ENCODE peak calls at places on chromosomes 13 and 19, in four cellular contexts. D is HepG2, Z is K562, W is GM12878. T is an unnamed sample.

GRCh38 chr19:10544753-10545251 is 1.1 kb downstream of the ATG4D start:
- DNase-seq in D (no peak), W (no peak), Z (peak), T (no peak)

GRCh38 chr19:18216789-18217188 is 9.4 kb downstream of the PDE4C start:
- DNase-seq in D (no peak), Z (no peak), W (no peak), T (no peak)

GRCh38 chr13:31614073-31614472 is 125.3 kb upstream of the RXFP2 start:
- DNase-seq in W (no peak), Z (no peak), D (no peak), T (no peak)

GRCh38 chr19:4295972-4296771 is 6.0 kb downstream of the TMIGD2 start:
- DNase-seq in W (no peak), Z (no peak), D (no peak), T (no peak)

GRCh38 chr13:44158741-44159632 is 214.6 kb upstream of the SERP2 start:
- DNase-seq in Z (no peak), D (no peak), W (no peak), T (no peak)

GRCh38 chr13:100854091-100854490 is 179.5 kb upstream of the TMTC4 start:
- DNase-seq in Z (no peak), D (no peak), W (no peak), T (no peak)

GRCh38 chr19:44557933-44558332 is 28.5 kb upstream of the CEACAM20 start:
- DNase-seq in W (no peak), D (no peak), Z (no peak), T (no peak)

GRCh38 chr19:31838163-31838798 is 489.0 kb upstream of the TSHZ3 start:
- DNase-seq in D (no peak), Z (no peak), W (no peak), T (no peak)

GRCh38 chr13:62960723-62961122 is 1545.1 kb upstream of the PCDH20 start:
- DNase-seq in Z (no peak), W (no peak), D (no peak), T (no peak)

GRCh38 chr19:2680808-2681207 is 21.7 kb downstream of the GNG7 start:
- DNase-seq in W (peak), Z (no peak), D (no peak), T (no peak)

GRCh38 chr19:1172353-1173159 is 1.5 kb downstream of the SBNO2 start:
- DNase-seq in W (no peak), D (no peak), Z (no peak), T (no peak)

GRCh38 chr19:16421982-16422381 is 49.8 kb downstream of the EPS15L1 start:
- DNase-seq in Z (no peak), W (no peak), D (no peak), T (no peak)

GRCh38 chr13:24541127-24541475 is 28.5 kb upstream of the PARP4 start:
- DNase-seq in W (no peak), D (no peak), Z (no peak), T (no peak)

GRCh38 chr13:109500146-109500773 is 286.1 kb downstream of the IRS2 start:
- DNase-seq in D (no peak), Z (no peak), W (no peak), T (peak)

GRCh38 chr13:108780706-108781105 is 151.3 kb downstream of the MYO16 start:
- DNase-seq in Z (no peak), D (no peak), W (no peak), T (no peak)

GRCh38 chr13:106882222-106882621 is 314.3 kb upstream of the ARGLU1 start:
- DNase-seq in W (no peak), Z (no peak), D (no peak), T (no peak)

GRCh38 chr19:46009530-46010510 is 13.0 kb downstream of the PGLYRP1 start:
- DNase-seq in W (no peak), Z (peak), D (peak), T (peak)

GRCh38 chr13:80757694-80758093 is 416.8 kb upstream of the SPRY2 start:
- DNase-seq in W (no peak), D (no peak), Z (no peak), T (no peak)

GRCh38 chr13:85508683-85509329 is 290.4 kb downstream of the SLITRK6 start:
- DNase-seq in Z (no peak), D (no peak), W (no peak), T (no peak)

GRCh38 chr13:23460309-23460708 is 26.8 kb upstream of the SACS start:
- DNase-seq in Z (no peak), W (peak), D (no peak), T (no peak)

GRCh38 chr13:84445776-84446175 is 563.5 kb upstream of the SLITRK1 start:
- DNase-seq in Z (no peak), W (no peak), D (no peak), T (no peak)

GRCh38 chr13:31320946-31321345 is 121.2 kb downstream of the B3GLCT start:
- DNase-seq in W (no peak), Z (no peak), D (no peak), T (no peak)

GRCh38 chr13:31074750-31075149 is 87.0 kb downstream of the HSPH1 start:
- DNase-seq in D (no peak), Z (no peak), W (no peak), T (no peak)

GRCh38 chr13:95463516-95463915 is 89.0 kb upstream of the CLDN10 start:
- DNase-seq in W (no peak), Z (no peak), D (no peak), T (no peak)

GRCh38 chr13:73275163-73275562 is 216.4 kb downstream of the KLF5 start:
- DNase-seq in W (no peak), D (no peak), Z (no peak), T (no peak)

GRCh38 chr19:8567522-8568172 is 9.6 kb downstream of the MYO1F start:
- DNase-seq in D (no peak), Z (no peak), W (no peak), T (no peak)

GRCh38 chr19:58317481-58318072 is 9.2 kb upstream of the ZSCAN22 start:
- DNase-seq in D (no peak), Z (peak), W (no peak), T (no peak)

GRCh38 chr19:3366761-3367571 is 583 bp downstream of the NFIC start:
- DNase-seq in Z (peak), W (no peak), D (no peak), T (no peak)

GRCh38 chr13:73411067-73411809 is 352.4 kb downstream of the KLF5 start:
- DNase-seq in W (no peak), D (no peak), Z (no peak), T (no peak)

GRCh38 chr13:41639955-41640780 is 182.8 kb downstream of the RGCC start:
- DNase-seq in Z (no peak), W (no peak), D (peak), T (peak)

GRCh38 chr13:78598933-78599332 is 4.4 kb downstream of the POU4F1 start:
- DNase-seq in Z (no peak), D (no peak), W (no peak), T (no peak)

GRCh38 chr13:95603887-95604533 is 40.5 kb downstream of the DZIP1 start:
- DNase-seq in W (no peak), D (peak), Z (no peak), T (no peak)

GRCh38 chr19:51366999-51367564 is 894 bp upstream of the ETFB start:
- DNase-seq in D (no peak), W (no peak), Z (no peak), T (no peak)

GRCh38 chr19:51367565-51368365 is 1.0 kb downstream of the CLDND2 start:
- DNase-seq in D (peak), Z (peak), W (peak), T (peak)

GRCh38 chr19:51366050-51366998 is at the start of gene ETFB:
- DNase-seq in D (peak), Z (peak), W (peak), T (peak)

GRCh38 chr19:51370230-51370629 is 1.4 kb upstream of the CLDND2 start:
- DNase-seq in Z (no peak), D (no peak), W (no peak), T (no peak)

GRCh38 chr19:51368366-51369282 is at the start of gene CLDND2:
- DNase-seq in Z (peak), D (no peak), W (no peak), T (no peak)
- TF ChIP-seq FOXK2 in Z (no peak), D (no peak), W (no peak), T (no peak)

GRCh38 chr13:114100446-114101320 is 31.7 kb downstream of the RASA3 start:
- DNase-seq in W (no peak), Z (no peak), D (no peak), T (no peak)

GRCh38 chr13:114099918-114100445 is 32.4 kb downstream of the RASA3 start:
- DNase-seq in D (peak), W (no peak), Z (no peak), T (no peak)

GRCh38 chr13:114101831-114102520 is 30.4 kb downstream of the RASA3 start:
- DNase-seq in W (no peak), D (no peak), Z (no peak), T (no peak)

GRCh38 chr13:114102521-114103288 is 29.7 kb downstream of the RASA3 start:
- DNase-seq in D (no peak), Z (no peak), W (no peak), T (no peak)

GRCh38 chr13:114101325-114101821 is 31.1 kb downstream of the RASA3 start:
- DNase-seq in W (no peak), Z (no peak), D (no peak), T (no peak)
- TF ChIP-seq FOXK2 in W (no peak), Z (no peak), D (no peak), T (no peak)

GRCh38 chr13:98823442-98823841 is 71.0 kb upstream of the SLC15A1 start:
- DNase-seq in W (no peak), Z (no peak), D (no peak), T (no peak)

GRCh38 chr13:98821372-98822237 is 69.1 kb upstream of the SLC15A1 start:
- DNase-seq in D (peak), W (no peak), Z (no peak), T (no peak)

GRCh38 chr13:98822238-98822606 is 69.8 kb upstream of the SLC15A1 start:
- DNase-seq in Z (no peak), D (no peak), W (no peak), T (no peak)

GRCh38 chr13:98819382-98819781 is 66.9 kb upstream of the SLC15A1 start:
- DNase-seq in D (no peak), Z (no peak), W (no peak), T (no peak)

DNA sequence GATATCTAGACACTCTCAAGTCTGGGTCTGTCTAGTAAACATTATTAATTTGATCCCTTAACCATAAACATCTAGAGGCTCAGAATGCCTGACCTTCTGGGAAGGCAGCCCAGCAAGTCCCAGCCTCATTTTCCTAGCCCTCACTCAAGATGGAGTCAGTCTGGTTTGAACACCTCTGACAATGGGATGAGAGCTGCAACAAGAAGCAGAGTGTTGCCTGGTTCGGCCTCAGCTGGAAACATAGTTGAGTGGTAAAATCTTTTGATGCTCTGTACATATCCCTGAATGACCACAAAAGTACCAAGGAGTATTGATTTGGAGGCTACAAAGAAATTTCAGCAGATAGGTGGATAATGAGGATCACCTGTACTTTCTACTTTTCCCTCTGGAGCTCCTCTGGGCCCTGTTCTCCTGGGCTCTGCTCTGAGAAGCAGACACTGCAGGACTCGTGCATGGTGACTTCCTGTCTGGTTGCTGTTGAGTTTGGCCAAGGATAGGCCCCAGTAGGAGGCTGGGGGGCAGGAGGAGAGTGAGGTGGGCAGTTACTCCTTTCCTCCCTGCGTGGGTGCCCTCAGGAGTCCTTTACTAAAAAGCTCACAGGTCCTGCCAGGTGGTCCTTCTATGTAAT is 68.4 kb upstream of the SLC15A1 start:
- DNase-seq in D (no peak), Z (no peak), W (no peak), T (no peak)
- TF ChIP-seq FOXK2 in D (no peak), Z (no peak), W (no peak), T (no peak)

GRCh38 chr19:33291623-33292534 is 10.5 kb downstream of the CEBPA start:
- DNase-seq in Z (no peak), D (no peak), W (no peak), T (no peak)

GRCh38 chr19:33290082-33290815 is 12.1 kb downstream of the CEBPA start:
- DNase-seq in D (no peak), W (no peak), Z (no peak), T (no peak)

GRCh38 chr19:33289261-33289660 is 13.1 kb downstream of the CEBPA start:
- DNase-seq in W (no peak), D (no peak), Z (no peak), T (no peak)

GRCh38 chr19:33292595-33293254 is 9.6 kb downstream of the CEBPA start:
- DNase-seq in W (no peak), D (no peak), Z (no peak), T (peak)

DNA sequence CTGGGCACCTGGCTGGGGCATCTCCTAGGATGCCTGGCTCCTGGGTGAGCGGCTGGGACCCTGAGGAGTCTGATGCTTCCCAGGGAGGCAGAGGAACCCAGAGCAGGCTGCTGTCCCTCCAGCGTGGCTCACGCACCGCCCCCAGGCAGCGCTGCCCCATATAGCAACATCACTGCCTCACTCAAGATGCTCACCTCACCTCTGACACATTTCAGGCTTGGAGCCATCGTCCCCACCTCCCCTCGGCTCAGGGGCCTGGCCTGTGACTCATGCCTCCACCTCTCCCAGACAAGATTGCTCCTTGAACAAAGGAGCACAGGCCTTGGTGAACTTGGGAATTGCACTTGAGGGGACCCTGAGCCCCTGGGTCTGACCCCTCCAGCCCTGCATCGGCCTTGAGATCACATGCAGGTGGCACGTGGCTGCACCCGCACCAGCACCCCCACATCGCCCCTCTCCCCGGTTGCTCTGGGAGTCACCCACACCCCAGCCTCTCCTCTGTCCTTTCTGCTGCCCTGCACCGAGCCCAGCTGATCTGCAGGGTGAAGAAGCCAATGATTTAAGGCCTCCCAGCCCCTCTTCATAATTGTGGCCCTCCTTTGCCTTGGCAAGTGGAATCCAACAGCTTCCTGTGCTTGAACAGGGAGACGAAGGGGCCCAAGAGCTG is 11.2 kb downstream of the CEBPA start:
- DNase-seq in W (no peak), D (no peak), Z (no peak), T (no peak)
- TF ChIP-seq FOXK2 in W (no peak), D (no peak), Z (no peak), T (no peak)

DNA sequence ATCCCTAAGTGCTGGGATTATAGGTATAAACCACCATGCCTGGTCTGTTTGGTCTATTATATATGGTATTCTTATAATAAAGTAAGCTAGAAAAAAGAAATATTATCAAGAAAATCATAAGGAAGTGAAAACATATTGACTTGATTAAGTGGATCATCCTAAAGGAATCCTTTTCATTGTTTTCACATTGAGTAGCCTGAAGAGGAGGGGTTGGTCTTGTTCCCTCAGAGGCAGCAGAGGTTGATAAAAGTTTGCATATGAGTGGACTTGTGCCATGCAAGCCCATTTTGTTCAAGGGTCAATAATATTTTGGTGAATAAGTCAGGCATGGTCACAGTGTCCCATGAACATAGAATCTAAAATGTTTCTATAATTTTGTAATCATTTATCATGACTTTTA is 52.7 kb downstream of the ZNF627 start:
- DNase-seq in W (no peak), D (no peak), Z (no peak), T (no peak)
- TF ChIP-seq FOXK2 in W (no peak), D (no peak), Z (no peak), T (no peak)

DNA sequence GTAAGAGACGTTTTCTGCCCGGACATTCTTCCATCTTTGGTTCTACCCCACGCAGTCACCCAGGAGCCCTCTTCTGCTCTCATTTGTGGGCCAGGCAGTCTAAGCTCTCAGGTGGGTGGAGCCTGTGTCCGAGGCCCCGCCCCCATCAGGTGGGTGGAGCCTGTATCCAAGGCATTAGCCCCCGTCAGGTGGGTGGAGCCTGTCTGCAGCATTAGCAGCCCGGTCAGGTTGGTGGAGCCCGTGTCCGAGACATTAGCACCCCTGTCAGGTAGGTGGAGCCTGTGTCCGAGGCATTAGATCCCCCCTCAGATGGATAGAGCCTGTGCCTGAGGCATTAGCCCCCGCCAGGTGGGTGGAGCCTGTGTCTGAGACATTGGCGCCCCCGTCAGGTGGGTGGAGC is 45.5 kb upstream of the C13orf46 start:
- DNase-seq in D (no peak), Z (peak), W (no peak), T (peak)
- TF ChIP-seq FOXK2 in D (no peak), Z (no peak), W (no peak), T (no peak)

DNA sequence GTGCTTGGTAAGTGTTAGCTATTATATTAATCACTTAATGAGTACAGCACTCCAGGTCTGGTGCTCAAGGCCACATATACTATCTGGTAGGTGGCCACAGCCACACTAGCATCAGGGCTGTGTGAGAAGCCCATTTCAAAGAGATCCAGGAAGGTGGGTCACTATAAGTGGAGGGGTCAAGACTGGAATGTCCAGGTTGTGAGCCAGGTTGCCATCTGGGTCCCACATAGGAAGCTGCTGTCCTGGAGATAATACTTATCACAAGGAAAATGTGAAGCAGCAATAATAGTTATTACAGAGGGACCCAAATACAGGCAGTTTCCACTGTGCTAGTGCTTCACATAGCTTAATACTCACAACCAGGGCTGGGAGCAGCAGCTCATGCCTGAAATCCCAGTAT is 13.1 kb downstream of the C19orf47 start:
- DNase-seq in Z (no peak), D (no peak), W (no peak), T (no peak)
- TF ChIP-seq FOXK2 in Z (no peak), D (no peak), W (no peak), T (no peak)

GRCh38 chr19:13681509-13681908 is 82.8 kb upstream of the MRI1 start:
- DNase-seq in D (no peak), Z (no peak), W (no peak), T (no peak)
- TF ChIP-seq FOXK2 in D (no peak), Z (no peak), W (no peak), T (no peak)

T was measured in HEK293T.